ENCODE peak calls at places on chromosomes 7 and 10, in nine cellular contexts. B is K562, X is tibial artery, C is mesothelial cell of epicardium, K is GM13977, E is memory B cell, Q is NCI-H2081 treated with DMSO at 0.1 percent for 48 hours, N is activated B cell treated with CpG ODN at 0.5 μM for 24 hours, W is lower leg skin. Y is an unnamed sample.

GRCh38 chr7:124779194-124779593 is 13.6 kb upstream of the GPR37 start:
- DNase-seq in K (no peak), E (no peak), B (no peak), W (no peak), C (no peak), N (no peak), X (no peak), Q (peak; percentile 75), Y (no peak)

GRCh38 chr10:78401882-78402367 is 368.3 kb downstream of the RPS24 start:
- DNase-seq in K (no peak), X (no peak), C (no peak), B (no peak), N (no peak), W (no peak), E (no peak), Q (no peak), Y (peak; percentile 48)

GRCh38 chr7:92988051-92988450 is 129.7 kb downstream of the SAMD9 start:
- DNase-seq in N (no peak), W (no peak), E (no peak), K (no peak), Q (no peak), X (no peak), B (peak; percentile 41), C (no peak), Y (peak; percentile 15)

GRCh38 chr7:157412021-157412443 is 75.2 kb downstream of the DNAJB6 start:
- DNase-seq in B (no peak), C (no peak), W (no peak), X (no peak), E (no peak), Q (no peak), N (no peak), K (no peak), Y (no peak)

GRCh38 chr10:123945506-123945905 is 53.9 kb upstream of the CPXM2 start:
- DNase-seq in N (no peak), K (no peak), W (no peak), C (no peak), Q (no peak), B (peak; percentile 19), X (no peak), E (no peak), Y (no peak)

GRCh38 chr7:86222806-86223205 is 420.9 kb upstream of the GRM3 start:
- DNase-seq in Q (no peak), C (no peak), N (no peak), B (no peak), W (no peak), E (no peak), X (no peak), K (no peak), Y (no peak)

GRCh38 chr10:124417846-124418725 is 637 bp downstream of the OAT start:
- DNase-seq in K (peak; percentile 40), C (peak; percentile 28), B (no peak), Q (no peak), N (peak; percentile 54), X (peak; percentile 49), E (peak; percentile 56), W (peak; percentile 90), Y (peak; percentile 51)

GRCh38 chr10:78972160-78972946 is 96.4 kb upstream of the ZMIZ1 start:
- DNase-seq in Q (no peak), C (no peak), E (no peak), X (peak; percentile 85), N (no peak), W (peak; percentile 93), K (no peak), B (peak; percentile 85), Y (peak; percentile 91)

GRCh38 chr7:27200761-27201230 is 905 bp upstream of the HOXA13 start:
- DNase-seq in N (no peak), W (peak; percentile 80), X (no peak), Q (no peak), C (no peak), B (no peak), K (no peak), E (peak; percentile 26), Y (no peak)

GRCh38 chr7:17408245-17408903 is 109.9 kb downstream of the AHR start:
- DNase-seq in B (no peak), Q (no peak), N (no peak), C (no peak), E (no peak), W (peak; percentile 88), X (peak; percentile 57), K (no peak), Y (no peak)

GRCh38 chr10:95097805-95098204 is 28.5 kb upstream of the CYP2C8 start:
- DNase-seq in Q (no peak), X (no peak), B (no peak), E (no peak), N (no peak), C (no peak), K (no peak), W (no peak), Y (no peak)

GRCh38 chr7:24462117-24462516 is 111.1 kb upstream of the PALS2 start:
- DNase-seq in C (no peak), B (no peak), E (no peak), N (no peak), W (no peak), Q (no peak), X (no peak), K (no peak), Y (no peak)

GRCh38 chr7:16129431-16130126 is 291.8 kb downstream of the CRPPA start:
- DNase-seq in W (no peak), C (no peak), Q (no peak), E (no peak), K (no peak), X (no peak), N (no peak), B (no peak), Y (no peak)

GRCh38 chr7:42096681-42097637 is 140.1 kb downstream of the GLI3 start:
- DNase-seq in B (no peak), W (no peak), Q (no peak), E (no peak), C (no peak), N (no peak), K (no peak), X (peak; percentile 57), Y (no peak)

GRCh38 chr7:135716677-135717238 is 11.2 kb downstream of the SLC13A4 start:
- DNase-seq in C (no peak), E (no peak), Q (peak; percentile 65), K (no peak), B (no peak), N (no peak), W (no peak), X (no peak), Y (no peak)

GRCh38 chr7:43534110-43534509 is 48.8 kb upstream of the STK17A start:
- DNase-seq in Q (no peak), X (no peak), C (no peak), E (no peak), B (no peak), N (no peak), W (no peak), K (no peak), Y (no peak)

GRCh38 chr10:29276251-29276850 is 12.5 kb upstream of the LYZL1 start:
- DNase-seq in B (no peak), X (no peak), Q (no peak), N (no peak), C (no peak), E (no peak), W (no peak), K (no peak), Y (no peak)

GRCh38 chr7:2220030-2220429 is 12.7 kb downstream of the MAD1L1 start:
- DNase-seq in W (no peak), E (no peak), C (no peak), X (no peak), K (no peak), B (no peak), Q (no peak), N (no peak), Y (no peak)

GRCh38 chr10:110425684-110426293 is 71.9 kb upstream of the DUSP5 start:
- DNase-seq in Q (no peak), K (peak; percentile 76), E (no peak), B (no peak), X (no peak), C (no peak), N (no peak), W (no peak), Y (no peak)

GRCh38 chr7:47782792-47783191 is 165.5 kb downstream of the PKD1L1 start:
- DNase-seq in B (no peak), N (no peak), C (no peak), Q (no peak), K (no peak), W (no peak), E (no peak), X (no peak), Y (no peak)

GRCh38 chr10:71684356-71685173 is 35.0 kb downstream of the C10orf105 start:
- DNase-seq in W (no peak), N (no peak), C (no peak), Q (no peak), B (peak; percentile 94), E (no peak), K (no peak), X (no peak), Y (no peak)

GRCh38 chr10:994836-995558 is 6.8 kb downstream of the GTPBP4 start:
- DNase-seq in E (no peak), B (no peak), W (no peak), C (no peak), Q (no peak), X (no peak), N (no peak), K (no peak), Y (no peak)

GRCh38 chr7:1123721-1124120 is 35.8 kb downstream of the GPER1 start:
- DNase-seq in B (no peak), X (peak; percentile 89), E (no peak), W (peak; percentile 94), Q (no peak), K (no peak), C (no peak), N (no peak), Y (peak; percentile 59)

GRCh38 chr7:4951903-4952636 is 6.9 kb downstream of the MMD2 start:
- DNase-seq in B (peak; percentile 58), X (no peak), E (no peak), N (no peak), Q (no peak), C (no peak), W (no peak), K (peak; percentile 86), Y (no peak)

GRCh38 chr10:78177431-78178185 is 143.9 kb downstream of the RPS24 start:
- DNase-seq in K (no peak), E (no peak), C (no peak), W (no peak), B (no peak), X (no peak), Q (no peak), N (no peak), Y (no peak)

GRCh38 chr10:86298501-86299001 is 68.0 kb downstream of the GRID1 start:
- DNase-seq in N (no peak), W (peak; percentile 68), K (no peak), C (no peak), X (no peak), Q (no peak), E (no peak), B (no peak), Y (no peak)

GRCh38 chr7:8291742-8292141 is 29.8 kb upstream of the ICA1 start:
- DNase-seq in N (no peak), K (no peak), W (no peak), C (no peak), B (no peak), X (no peak), E (no peak), Q (no peak), Y (no peak)

Y was measured in putamen.